ENCODE peak calls at places on chromosomes 1 and 21, in eight cellular contexts. A is activated naive CD4-positive, alpha-beta T cell treated with anti-CD3 and anti-CD28 coated beads, Interleukin-2, amount 50 U/mL, for 16 hours; F is CD8-positive, alpha-beta memory T cell; V is SW480; P is H4; N is suprapubic skin; I is effector memory CD4-positive, alpha-beta T cell; C is CD4-positive, alpha-beta T cell. Q is an unnamed sample.

GRCh38 chr1:107139833-107140702 is 771 bp upstream of the NTNG1 start:
- DNase-seq in A (peak), F (peak), V (no peak), P (peak), N (peak), I (no peak), C (no peak), Q (no peak)

GRCh38 chr1:28359592-28360239 is 9.8 kb upstream of the PHACTR4 start:
- DNase-seq in A (peak), F (peak), V (peak), P (peak), N (peak), I (peak), C (peak), Q (peak)

GRCh38 chr1:225737179-225737578 is 40.4 kb upstream of the SRP9 start:
- DNase-seq in A (no peak), F (no peak), V (no peak), P (no peak), N (no peak), I (no peak), C (no peak), Q (no peak)

GRCh38 chr1:201038537-201038936 is 15.0 kb upstream of the KIF21B start:
- DNase-seq in A (no peak), F (no peak), V (no peak), P (no peak), N (no peak), I (no peak), C (no peak), Q (no peak)

GRCh38 chr1:173017792-173018191 is 32.9 kb downstream of the TNFSF18 start:
- DNase-seq in A (no peak), F (no peak), V (no peak), P (no peak), N (no peak), I (no peak), C (no peak), Q (no peak)

GRCh38 chr1:108858541-108858940 is 1.6 kb upstream of the AKNAD1 start:
- DNase-seq in A (no peak), F (no peak), V (no peak), P (no peak), N (no peak), I (no peak), C (no peak), Q (no peak)

GRCh38 chr1:240352769-240353168 is 259.2 kb downstream of the GREM2 start:
- DNase-seq in A (no peak), F (no peak), V (no peak), P (no peak), N (no peak), I (no peak), C (no peak), Q (no peak)

GRCh38 chr1:152182942-152183341 is 23.9 kb upstream of the RPTN start:
- DNase-seq in A (no peak), F (no peak), V (peak), P (peak), N (no peak), I (no peak), C (no peak), Q (no peak)

GRCh38 chr1:175889044-175889443 is 145.6 kb upstream of the TNR start:
- DNase-seq in A (no peak), F (no peak), V (no peak), P (no peak), N (no peak), I (no peak), C (no peak), Q (no peak)

GRCh38 chr1:165383067-165383466 is 26.6 kb upstream of the LMX1A start:
- DNase-seq in A (no peak), F (no peak), V (no peak), P (peak), N (no peak), I (no peak), C (no peak), Q (no peak)

GRCh38 chr1:65817891-65818290 is 25.2 kb downstream of the PDE4B start:
- DNase-seq in A (no peak), F (no peak), V (no peak), P (no peak), N (no peak), I (no peak), C (no peak), Q (no peak)

GRCh38 chr21:44803651-44804050 is 2.0 kb upstream of the UBE2G2 start:
- DNase-seq in A (no peak), F (no peak), V (no peak), P (no peak), N (no peak), I (no peak), C (no peak), Q (no peak)

GRCh38 chr1:179034720-179035119 is 9.0 kb downstream of the FAM20B start:
- DNase-seq in A (no peak), F (no peak), V (no peak), P (peak), N (no peak), I (no peak), C (no peak), Q (no peak)

Q was measured in activated CD4-positive, CD25-positive, alpha-beta regulatory T cell treated with anti-CD3 and anti-CD28 coated beads, Interleukin-2, amount 50 U/mL, for 16 hours.